ENCODE peak calls at places on chromosomes 13 and 19, in four cellular contexts. Q, C, X and V are unnamed samples.
A peak's percentile ranks its signal among the peaks of the same experiment; 100 is the strongest.

GRCh38 chr19:58277197-58277596 is 1.6 kb upstream of the ZNF8 start:
- DNase-seq in Q (no peak), C (no peak), X (no peak), V (no peak)

GRCh38 chr13:110485604-110486003 is 75.9 kb downstream of the RAB20 start:
- DNase-seq in X (no peak), Q (no peak), C (no peak), V (peak; percentile 57)

GRCh38 chr19:51803965-51804364 is 9.0 kb downstream of the FPR3 start:
- DNase-seq in Q (no peak), X (no peak), C (no peak), V (no peak)

GRCh38 chr13:101941095-101941777 is 460.6 kb downstream of the FGF14 start:
- DNase-seq in Q (peak; percentile 46), X (peak; percentile 2), C (no peak), V (no peak)

GRCh38 chr13:37168151-37168550 is 62.7 kb upstream of the CSNK1A1L start:
- DNase-seq in Q (no peak), C (no peak), X (no peak), V (no peak)

GRCh38 chr13:53466576-53466975 is 438.0 kb downstream of the OLFM4 start:
- DNase-seq in Q (no peak), C (no peak), X (no peak), V (no peak)

GRCh38 chr13:103965506-103966243 is 899.5 kb upstream of the SLC10A2 start:
- DNase-seq in Q (no peak), C (no peak), X (no peak), V (no peak)

GRCh38 chr19:11160119-11160768 is 4.7 kb upstream of the SPC24 start:
- DNase-seq in C (no peak), Q (peak; percentile 83), X (peak; percentile 73), V (peak; percentile 30)

GRCh38 chr19:5104871-5105351 is 136.0 kb downstream of the KDM4B start:
- DNase-seq in X (no peak), Q (no peak), C (no peak), V (no peak)

GRCh38 chr13:49733181-49733951 is 42.1 kb upstream of the EBPL start:
- DNase-seq in Q (no peak), X (peak; percentile 27), C (no peak), V (peak; percentile 30)

GRCh38 chr19:57615346-57615745 is 1.3 kb downstream of the ZNF134 start:
- DNase-seq in C (no peak), Q (no peak), X (no peak), V (no peak)

GRCh38 chr13:47853236-47853635 is 147.8 kb downstream of the SUCLA2 start:
- DNase-seq in C (no peak), Q (no peak), X (no peak), V (peak; percentile 34)

GRCh38 chr13:87671031-87671823 is at the start of gene SLITRK5:
- DNase-seq in C (peak; percentile 57), Q (peak; percentile 90), X (peak; percentile 16), V (peak; percentile 42)

GRCh38 chr13:20924758-20925394 is 22.3 kb upstream of the XPO4 start:
- DNase-seq in C (peak; percentile 88), X (peak; percentile 84), Q (peak; percentile 89), V (peak; percentile 63)

GRCh38 chr13:76148374-76148773 is 512.2 kb downstream of the LMO7 start:
- DNase-seq in Q (no peak), C (no peak), X (no peak), V (no peak)

GRCh38 chr13:60448907-60449510 is 52.0 kb downstream of the TDRD3 start:
- DNase-seq in C (peak; percentile 72), X (peak; percentile 68), Q (peak; percentile 76), V (peak; percentile 33)

GRCh38 chr19:29524912-29525870 is 603 bp upstream of the VSTM2B start:
- DNase-seq in Q (no peak), X (no peak), C (no peak), V (no peak)

GRCh38 chr13:27341616-27342015 is 71.0 kb downstream of the RASL11A start:
- DNase-seq in C (no peak), Q (no peak), X (no peak), V (no peak)

GRCh38 chr19:45508681-45508930 is 1.3 kb downstream of the VASP start:
- DNase-seq in Q (no peak), X (no peak), C (no peak), V (no peak)

GRCh38 chr13:96935971-96936370 is 58.3 kb downstream of the OXGR1 start:
- DNase-seq in Q (no peak), X (no peak), C (no peak), V (no peak)

GRCh38 chr19:48964205-48965032 is 690 bp upstream of the FTL start:
- DNase-seq in X (peak; percentile 44), C (no peak), Q (peak; percentile 61), V (peak; percentile 39)

GRCh38 chr13:110405597-110406450 is 98.7 kb downstream of the COL4A2 start:
- DNase-seq in Q (peak; percentile 59), X (peak; percentile 89), C (no peak), V (peak; percentile 96)

GRCh38 chr13:110869805-110870706 is 44.8 kb downstream of the ANKRD10 start:
- DNase-seq in Q (peak; percentile 100), X (peak; percentile 100), C (no peak), V (peak; percentile 100)

GRCh38 chr19:5103061-5103701 is 134.3 kb downstream of the KDM4B start:
- DNase-seq in X (peak; percentile 12), Q (peak; percentile 67), C (peak; percentile 40), V (peak; percentile 57)

GRCh38 chr13:77124423-77124822 is 97.5 kb upstream of the FBXL3 start:
- DNase-seq in Q (no peak), X (no peak), C (no peak), V (no peak)

GRCh38 chr13:43307921-43308433 is 284.6 kb downstream of the DNAJC15 start:
- DNase-seq in Q (peak; percentile 86), X (peak; percentile 87), C (no peak), V (peak; percentile 73)

GRCh38 chr13:103055166-103055565 is 11.1 kb downstream of the SLC10A2 start:
- DNase-seq in X (no peak), Q (no peak), C (no peak), V (no peak)

GRCh38 chr19:46718934-46719551 is 2.1 kb upstream of the PRKD2 start:
- DNase-seq in Q (no peak), C (no peak), X (no peak), V (no peak)

GRCh38 chr13:48505597-48506091 is 27.2 kb downstream of the RCBTB2 start:
- DNase-seq in C (no peak), Q (peak; percentile 52), X (peak; percentile 71), V (no peak)

GRCh38 chr19:10612515-10613119 is 12.7 kb upstream of the SLC44A2 start:
- DNase-seq in C (no peak), Q (peak; percentile 19), X (no peak), V (peak; percentile 26)

GRCh38 chr13:74838096-74838495 is 643.9 kb downstream of the TBC1D4 start:
- DNase-seq in C (peak; percentile 10), X (no peak), Q (no peak), V (no peak)
- H3K9ac ChIP-seq in C (no peak overlapping the region), X (no peak overlapping the region), Q (no peak overlapping the region), V (no peak overlapping the region)

DNA sequence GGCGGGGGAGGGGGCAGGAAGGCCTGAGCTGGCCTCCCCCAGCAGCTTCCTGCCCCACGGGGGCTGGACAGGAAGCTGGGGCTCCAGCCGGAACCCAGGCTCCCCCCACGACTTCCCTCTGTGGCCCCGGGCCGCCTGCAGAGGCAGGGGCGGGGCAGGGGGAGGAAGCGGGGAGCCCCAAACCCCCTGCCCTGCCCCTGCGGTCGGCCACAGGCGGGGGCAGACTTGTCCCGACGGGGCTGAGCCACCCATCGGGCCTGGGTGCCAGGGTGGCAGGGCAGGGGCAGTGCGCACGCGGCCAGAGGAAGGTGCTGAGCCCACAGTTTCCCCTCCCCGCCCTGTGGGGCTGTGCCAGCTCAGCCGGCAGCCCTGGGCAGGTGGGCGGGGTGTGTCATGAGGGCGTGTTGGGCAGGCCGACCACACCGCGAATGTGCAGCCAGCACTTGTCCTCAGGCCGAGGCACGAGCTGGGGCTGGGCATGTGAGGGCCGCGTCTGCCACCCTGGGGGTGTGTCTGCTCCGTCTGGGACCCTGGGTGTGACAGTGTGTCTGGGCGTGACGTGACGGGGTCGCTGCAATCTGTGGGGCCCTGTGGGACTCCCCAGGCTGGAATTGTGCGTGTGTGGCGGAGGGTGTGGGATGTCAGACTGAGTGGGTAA is 17.7 kb downstream of the CCDC97 start:
- DNase-seq in X (peak; percentile 49), C (no peak), Q (peak; percentile 22), V (peak; percentile 58)
- H3K9ac ChIP-seq in X (peak overlapping the region; percentile 19), C (no peak overlapping the region), Q (no peak overlapping the region), V (peak overlapping the region; percentile 95)

GRCh38 chr19:18659281-18660050 is 22.6 kb downstream of the KLHL26 start:
- DNase-seq in Q (no peak), X (no peak), C (no peak), V (peak; percentile 42)

GRCh38 chr19:18660939-18661338 is 22.5 kb upstream of the CRTC1 start:
- DNase-seq in Q (no peak), C (no peak), X (no peak), V (no peak)

GRCh38 chr19:18661346-18661745 is 22.1 kb upstream of the CRTC1 start:
- DNase-seq in Q (no peak), X (no peak), C (no peak), V (no peak)

GRCh38 chr19:18658366-18658855 is 21.6 kb downstream of the KLHL26 start:
- DNase-seq in C (no peak), X (no peak), Q (no peak), V (no peak)

DNA sequence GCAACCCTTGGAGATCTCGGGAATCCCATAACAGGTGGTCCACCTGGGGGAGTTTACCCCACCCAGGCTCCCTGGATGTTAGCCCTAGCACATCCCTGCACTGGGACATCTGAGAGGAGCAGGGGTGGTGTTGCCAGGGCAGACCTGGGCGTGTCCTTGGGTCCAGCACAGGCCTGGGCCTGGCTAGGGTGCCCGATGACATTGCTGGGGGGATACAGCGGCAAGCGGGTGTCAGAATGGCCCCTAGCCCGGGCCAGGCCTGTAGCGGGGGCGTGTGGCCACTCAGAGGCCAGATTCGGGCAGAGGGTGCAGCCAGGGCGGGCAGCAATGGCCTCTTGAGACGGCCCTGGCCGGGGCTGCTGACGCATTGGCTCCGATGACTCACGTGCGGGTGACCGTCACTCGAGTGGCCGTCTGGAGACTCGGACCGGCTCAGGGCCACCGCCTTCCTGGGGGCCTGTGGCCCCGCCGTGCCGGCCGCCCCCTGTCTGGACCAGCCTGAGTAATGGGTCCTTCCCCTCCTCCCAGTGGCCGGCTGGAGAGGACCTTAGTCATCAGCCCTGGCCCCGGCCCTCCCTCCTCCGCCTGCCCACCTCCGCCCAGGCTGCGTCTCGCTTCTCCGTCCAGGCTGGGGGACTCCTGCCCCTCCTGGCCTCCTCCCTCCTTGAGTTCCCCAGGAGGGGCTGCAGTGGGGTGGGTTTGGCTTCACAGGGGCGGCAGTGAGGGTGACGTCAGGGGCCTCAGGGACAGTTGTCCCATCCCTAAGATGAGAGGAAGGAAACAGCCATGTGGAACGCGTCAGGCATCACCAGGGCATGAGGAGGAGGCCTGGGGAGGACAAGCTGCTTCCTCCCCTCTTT is 23.2 kb upstream of the CRTC1 start:
- DNase-seq in Q (peak; percentile 47), C (no peak), X (peak; percentile 69), V (peak; percentile 72)
- H3K9ac ChIP-seq in Q (peak overlapping the region; percentile 52), C (no peak overlapping the region), X (peak overlapping the region; percentile 7), V (peak overlapping the region; percentile 72)

GRCh38 chr19:6431891-6432290 is 1.7 kb downstream of the SLC25A41 start:
- DNase-seq in X (no peak), C (no peak), Q (no peak), V (no peak)

GRCh38 chr19:6433663-6434062 is at the start of gene SLC25A41:
- DNase-seq in X (no peak), C (no peak), Q (no peak), V (no peak)

GRCh38 chr19:6429419-6430221 is 3.9 kb downstream of the SLC25A41 start:
- DNase-seq in X (no peak), Q (no peak), C (no peak), V (no peak)

GRCh38 chr19:6433165-6433564 is 398 bp downstream of the SLC25A41 start:
- DNase-seq in C (no peak), Q (no peak), X (no peak), V (no peak)
- H3K9ac ChIP-seq in C (no peak overlapping the region), Q (no peak overlapping the region), X (no peak overlapping the region), V (no peak overlapping the region)